ENCODE peak calls at places on chromosomes 2 and 18, in four cellular contexts. L is A549, A is transverse colon, N is IMR-90. B is an unnamed sample. For H3K4me1, the result is how much of the 10 kb centered on the place peaks cover.

GRCh38 chr2:10249798-10250197 is 52.9 kb upstream of the HPCAL1 start:
- DNase-seq in A (no peak), L (no peak), N (no peak), B (no peak)

GRCh38 chr2:85222792-85223191 is 89.6 kb downstream of the TCF7L1 start:
- DNase-seq in L (no peak), N (no peak), A (no peak), B (no peak)

GRCh38 chr2:191412353-191412752 is 167.1 kb downstream of the MYO1B start:
- DNase-seq in N (no peak), A (no peak), L (no peak), B (no peak)

GRCh38 chr2:188786368-188786781 is 187.8 kb upstream of the COL3A1 start:
- DNase-seq in N (peak), A (no peak), L (no peak), B (no peak)

GRCh38 chr2:107584577-107584976 is 242.1 kb upstream of the RGPD4 start:
- DNase-seq in N (peak), A (no peak), L (no peak), B (no peak)

GRCh38 chr2:104849618-104850097 is 4.3 kb upstream of the POU3F3 start:
- DNase-seq in N (peak), L (no peak), A (peak), B (peak)

GRCh38 chr18:45456076-45457066 is 158.9 kb upstream of the SLC14A2 start:
- DNase-seq in L (no peak), N (no peak), A (no peak), B (peak)

GRCh38 chr2:217047209-217047998 is 187.5 kb upstream of the TNP1 start:
- DNase-seq in A (no peak), L (peak), N (peak), B (no peak)

GRCh38 chr2:100178085-100178788 is 35.8 kb upstream of the AFF3 start:
- DNase-seq in L (peak), N (peak), A (no peak), B (no peak)

GRCh38 chr18:49094979-49095632 is 144.3 kb upstream of the SMAD7 start:
- DNase-seq in A (no peak), L (no peak), N (peak), B (no peak)

GRCh38 chr18:59388817-59389216 is 29.8 kb upstream of the LMAN1 start:
- DNase-seq in L (no peak), A (no peak), N (no peak), B (no peak)

GRCh38 chr2:30463535-30463934 is 16.5 kb downstream of the LCLAT1 start:
- DNase-seq in N (no peak), A (no peak), L (no peak), B (no peak)

GRCh38 chr2:72026819-72027425 is 120.7 kb downstream of the CYP26B1 start:
- DNase-seq in L (no peak), A (no peak), N (no peak), B (no peak)

DNA sequence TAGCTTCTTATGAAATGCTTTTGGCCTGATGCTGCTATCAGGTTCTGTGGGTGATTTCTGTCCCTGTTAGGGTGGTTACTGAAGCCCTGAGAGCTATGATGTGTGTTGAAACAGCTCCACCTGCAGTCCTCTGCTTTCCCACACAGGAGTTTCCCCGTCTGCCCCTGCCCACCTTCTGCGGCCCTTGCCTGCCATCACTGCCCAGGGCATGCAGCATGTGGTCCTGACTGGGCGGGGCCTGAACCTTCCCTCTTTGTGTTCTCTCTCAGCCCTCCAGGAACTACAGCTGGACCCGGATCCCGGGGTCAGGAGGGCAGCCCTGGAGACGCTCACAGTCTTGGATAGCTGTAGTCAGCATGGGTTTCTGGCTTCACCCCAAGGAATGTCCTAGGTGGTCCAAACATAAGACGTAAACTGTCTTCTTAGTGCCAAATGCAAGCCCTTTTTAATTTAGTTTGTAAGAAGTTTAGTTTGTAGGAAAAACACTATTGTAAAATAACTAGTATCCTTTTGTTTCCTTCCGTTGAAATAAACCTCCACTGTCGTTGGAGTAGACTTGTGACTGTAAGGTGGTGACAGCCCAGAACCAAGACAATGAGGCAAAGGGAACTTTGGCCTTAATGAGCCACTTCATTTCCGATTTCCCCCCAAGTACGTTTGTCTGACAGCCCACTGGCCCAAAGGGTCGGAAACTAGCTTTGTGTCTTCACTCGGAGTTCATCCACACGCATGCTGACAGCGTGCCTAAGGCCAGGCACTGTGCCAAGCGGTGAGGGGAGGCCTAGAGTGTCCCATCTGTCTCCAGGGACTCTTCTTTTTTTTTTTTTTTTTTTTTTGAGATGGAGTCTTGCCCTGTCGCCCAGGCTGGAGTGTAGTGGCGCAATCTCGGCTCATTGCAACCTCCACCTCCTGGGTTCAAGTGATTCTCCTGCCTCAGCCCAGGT is 21.2 kb downstream of the HJURP start:
- DNase-seq in A (peak), N (peak), L (peak), B (no peak)
- TF ChIP-seq CTCF in A (no peak), N (peak), L (peak), B (no peak)

DNA sequence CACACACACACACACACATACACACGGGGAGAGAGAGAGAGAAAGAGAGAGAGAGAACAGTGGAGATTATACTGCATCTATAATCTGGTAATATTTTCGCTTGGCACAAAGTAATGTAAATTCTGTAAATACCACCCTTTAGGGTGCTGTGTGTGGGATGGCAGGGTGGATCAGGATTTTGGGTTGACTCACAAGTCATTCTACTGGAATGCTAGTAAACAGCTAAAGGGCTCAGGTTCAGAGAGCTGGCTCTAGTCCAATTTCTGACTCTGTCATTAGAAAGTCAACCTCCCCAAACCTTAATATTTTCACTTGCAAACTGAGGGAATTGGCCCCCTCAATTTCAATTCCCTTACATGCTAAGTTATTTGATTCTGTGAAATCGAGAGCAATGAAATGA is 308.3 kb downstream of the TSN start:
- DNase-seq in A (no peak), L (no peak), N (peak), B (no peak)
- H3K4me1 ChIP-seq in A (under half), L (under half), N (under half), B (under half)

GRCh38 chr2:120177011-120177621 is 46.1 kb downstream of the TMEM185B start:
- DNase-seq in A (peak), N (no peak), L (no peak), B (no peak)
- TF ChIP-seq POLR2A in A (peak), N (no peak), L (no peak), B (no peak)

DNA sequence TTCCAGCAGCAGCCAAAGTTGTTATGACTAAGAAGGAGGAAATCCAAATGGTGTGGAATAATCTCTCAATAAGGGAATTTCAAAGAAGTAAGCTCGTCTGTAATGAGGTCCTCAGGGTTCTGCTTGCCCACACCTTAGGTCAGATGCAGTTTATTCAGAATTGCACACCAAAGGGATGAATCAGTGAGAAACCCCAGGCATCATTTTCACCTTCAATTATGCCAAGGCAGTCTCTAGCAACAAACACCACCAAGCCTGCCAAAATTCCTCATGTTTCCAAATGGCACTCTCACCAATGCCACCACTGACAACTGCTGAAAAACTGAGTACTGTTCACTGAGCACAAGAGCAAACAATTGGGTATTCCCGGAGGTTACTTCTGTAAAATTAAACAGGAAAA is 43.6 kb downstream of the KCNG3 start:
- DNase-seq in L (no peak), N (no peak), A (no peak), B (no peak)
- TF ChIP-seq CTCF in L (no peak), N (no peak), A (no peak), B (no peak)

GRCh38 chr2:96145028-96145939 is at the start of gene DUSP2:
- DNase-seq in N (peak), A (peak), L (peak), B (peak)
- H3K4me1 ChIP-seq in N (under half), A (under half), L (under half), B (under half)

DNA sequence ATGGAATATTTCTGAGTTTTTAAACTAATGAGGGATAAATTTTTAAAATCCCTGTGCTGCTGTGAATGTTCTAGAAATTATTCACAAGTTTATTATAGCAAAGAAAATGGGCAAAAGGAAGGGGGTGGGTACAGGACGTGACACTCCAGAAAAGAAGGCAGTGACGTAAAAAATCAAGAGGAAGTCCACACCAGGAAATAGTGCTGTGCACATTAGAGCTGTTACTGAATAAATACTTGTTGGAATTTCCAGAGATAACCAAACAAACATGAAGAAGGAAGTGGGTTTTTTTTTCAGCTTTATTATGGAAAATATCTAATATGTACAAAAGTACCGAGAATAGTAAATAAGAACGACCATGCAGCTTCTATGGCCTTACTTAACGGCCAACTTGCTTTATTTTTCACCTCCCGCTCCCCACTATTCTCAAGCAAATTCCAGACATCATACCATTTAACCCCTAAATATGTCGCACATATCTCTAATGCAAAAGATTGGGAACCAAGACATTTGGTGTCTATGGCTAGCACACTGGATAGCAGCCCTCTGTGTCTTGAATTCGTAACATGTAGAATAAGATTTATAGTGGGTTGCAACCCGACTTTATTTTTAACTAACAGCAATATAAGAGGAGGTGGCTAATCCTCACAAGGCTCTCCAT is 639 bp upstream of the NDUFV2 start:
- DNase-seq in A (no peak), N (peak), L (peak), B (no peak)
- TF ChIP-seq POLR2A in A (no peak), N (no peak), L (no peak), B (no peak)